ENCODE peak calls at places on chromosomes 2 and 18, in ten cellular contexts. S, C, R, Z, B, F, Q, M, J and V are unnamed samples.

GRCh38 chr2:64114063-64114911 is 29.9 kb downstream of the PELI1 start:
- DNase-seq in S (no peak), C (no peak), R (no peak), Z (no peak), B (no peak), F (no peak), Q (no peak), M (no peak), J (peak), V (no peak)

GRCh38 chr18:49690307-49690706 is 123.0 kb downstream of the ACAA2 start:
- DNase-seq in S (no peak), C (no peak), R (no peak), Z (no peak), B (no peak), F (no peak), Q (no peak), M (no peak), J (peak), V (no peak)

GRCh38 chr18:79549638-79550000 is 130.0 kb upstream of the CTDP1 start:
- DNase-seq in S (no peak), C (no peak), R (no peak), Z (no peak), B (no peak), F (no peak), Q (no peak), M (no peak), J (no peak), V (no peak)

GRCh38 chr2:200158586-200159365 is 147.7 kb upstream of the SPATS2L start:
- DNase-seq in S (no peak), C (no peak), R (no peak), Z (no peak), B (no peak), F (no peak), Q (no peak), M (no peak), J (no peak), V (no peak)

GRCh38 chr2:30981519-30981918 is 156.7 kb downstream of the GALNT14 start:
- DNase-seq in S (no peak), C (no peak), R (no peak), Z (no peak), B (no peak), F (no peak), Q (no peak), M (no peak), J (no peak), V (no peak)

GRCh38 chr2:11540996-11541692 is 7.3 kb downstream of the GREB1 start:
- DNase-seq in S (no peak), C (no peak), R (no peak), Z (no peak), B (no peak), F (no peak), Q (no peak), M (no peak), J (no peak), V (no peak)

GRCh38 chr2:119102964-119103363 is 55.6 kb downstream of the C1QL2 start:
- DNase-seq in S (no peak), C (no peak), R (no peak), Z (no peak), B (no peak), F (no peak), Q (no peak), M (no peak), J (no peak), V (no peak)

GRCh38 chr2:40448476-40449079 is 3.3 kb downstream of the SLC8A1 start:
- DNase-seq in S (no peak), C (no peak), R (no peak), Z (peak), B (peak), F (peak), Q (peak), M (no peak), J (peak), V (peak)

GRCh38 chr18:45753251-45753650 is 29.3 kb downstream of the SLC14A1 start:
- DNase-seq in S (no peak), C (no peak), R (no peak), Z (no peak), B (no peak), F (no peak), Q (no peak), M (no peak), J (no peak), V (no peak)